ENCODE peak calls at places on chromosomes 12 and 14, in six cellular contexts. S is neural progenitor cell, M is GM13976, D is hypothalamus, U is GM03348, G is A549. Z is an unnamed sample.

GRCh38 chr12:109950625-109951024 is 45.5 kb downstream of the GIT2 start:
- DNase-seq in G (no peak), U (no peak), D (no peak), M (no peak), S (no peak), Z (no peak)

GRCh38 chr12:41228066-41228820 is 40.1 kb downstream of the PDZRN4 start:
- DNase-seq in M (no peak), D (no peak), S (no peak), U (no peak), G (no peak), Z (no peak)

GRCh38 chr12:19191563-19191962 is 62.0 kb downstream of the PLEKHA5 start:
- DNase-seq in S (no peak), M (no peak), D (no peak), U (no peak), G (no peak), Z (no peak)

GRCh38 chr12:105083551-105084105 is 630 bp downstream of the ALDH1L2 start:
- DNase-seq in D (peak), S (peak), G (peak), U (peak), M (peak), Z (no peak)

GRCh38 chr12:89225808-89226368 is 126.4 kb downstream of the DUSP6 start:
- DNase-seq in G (peak), D (no peak), S (peak), U (peak), M (no peak), Z (peak)

GRCh38 chr12:68835333-68835908 is 27.4 kb downstream of the MDM2 start:
- DNase-seq in D (no peak), G (no peak), U (no peak), M (no peak), S (peak), Z (no peak)

GRCh38 chr12:58342736-58343135 is 401.4 kb downstream of the ATP23 start:
- DNase-seq in M (no peak), S (no peak), D (no peak), G (no peak), U (no peak), Z (no peak)

GRCh38 chr14:102554835-102555819 is 37.3 kb upstream of the RCOR1 start:
- DNase-seq in M (peak), G (no peak), S (peak), U (peak), D (no peak), Z (no peak)

GRCh38 chr12:109125791-109126190 is 9.4 kb downstream of the ACACB start:
- DNase-seq in U (no peak), M (no peak), G (no peak), S (no peak), D (no peak), Z (no peak)

GRCh38 chr12:11347810-11348209 is 37.6 kb upstream of the PRB4 start:
- DNase-seq in M (no peak), S (no peak), U (no peak), G (no peak), D (no peak), Z (no peak)

GRCh38 chr14:94536836-94537235 is 24.4 kb upstream of the SERPINA4 start:
- DNase-seq in G (peak), D (no peak), M (no peak), S (no peak), U (no peak), Z (no peak)